ENCODE peak calls at places on chromosomes 7 and 10, in six cellular contexts. One of them, this sample, is unnamed.

GRCh38 chr10:100683545-100684127 is 61.7 kb upstream of the PAX2 start:
- DNase-seq in left lobe of liver: no peak
- DNase-seq in NCI-H510A treated with DMSO at 0.1 percent for 48 hours: no peak
- DNase-seq in RPMI8226: no peak
- DNase-seq in ACHN: no peak
- DNase-seq in Daoy: no peak
- DNase-seq in this sample: no peak

GRCh38 chr10:96470108-96470743 is 43.5 kb downstream of the TLL2 start:
- DNase-seq in NCI-H510A treated with DMSO at 0.1 percent for 48 hours: peak; percentile 15
- DNase-seq in ACHN: peak; percentile 61
- DNase-seq in RPMI8226: peak; percentile 40
- DNase-seq in Daoy: peak; percentile 35
- DNase-seq in left lobe of liver: no peak
- DNase-seq in this sample: no peak

GRCh38 chr7:55557666-55558188 is 14.6 kb downstream of the VOPP1 start:
- DNase-seq in left lobe of liver: no peak
- DNase-seq in RPMI8226: peak; percentile 91
- DNase-seq in Daoy: no peak
- DNase-seq in NCI-H510A treated with DMSO at 0.1 percent for 48 hours: no peak
- DNase-seq in ACHN: no peak
- DNase-seq in this sample: no peak

GRCh38 chr10:32077896-32078295 is 21.7 kb upstream of the KIF5B start:
- DNase-seq in RPMI8226: no peak
- DNase-seq in left lobe of liver: no peak
- DNase-seq in ACHN: peak; percentile 41
- DNase-seq in Daoy: peak; percentile 68
- DNase-seq in NCI-H510A treated with DMSO at 0.1 percent for 48 hours: no peak
- DNase-seq in this sample: no peak

GRCh38 chr7:66974986-66975590 is 20.3 kb downstream of the SBDS start:
- DNase-seq in Daoy: peak; percentile 17
- DNase-seq in NCI-H510A treated with DMSO at 0.1 percent for 48 hours: no peak
- DNase-seq in left lobe of liver: no peak
- DNase-seq in RPMI8226: no peak
- DNase-seq in ACHN: no peak
- DNase-seq in this sample: peak; percentile 22

GRCh38 chr10:127715782-127716378 is 21.1 kb upstream of the FOXI2 start:
- DNase-seq in ACHN: peak; percentile 55
- DNase-seq in RPMI8226: no peak
- DNase-seq in left lobe of liver: no peak
- DNase-seq in Daoy: no peak
- DNase-seq in NCI-H510A treated with DMSO at 0.1 percent for 48 hours: no peak
- DNase-seq in this sample: no peak

GRCh38 chr10:109891105-109891504 is 32.2 kb downstream of the XPNPEP1 start:
- DNase-seq in left lobe of liver: no peak
- DNase-seq in RPMI8226: no peak
- DNase-seq in NCI-H510A treated with DMSO at 0.1 percent for 48 hours: no peak
- DNase-seq in ACHN: no peak
- DNase-seq in Daoy: peak; percentile 37
- DNase-seq in this sample: no peak

GRCh38 chr10:85635650-85636049 is 730.9 kb downstream of the GRID1 start:
- DNase-seq in Daoy: no peak
- DNase-seq in NCI-H510A treated with DMSO at 0.1 percent for 48 hours: no peak
- DNase-seq in left lobe of liver: no peak
- DNase-seq in RPMI8226: no peak
- DNase-seq in ACHN: no peak
- DNase-seq in this sample: no peak

GRCh38 chr7:157046681-157047080 is 36.2 kb upstream of the MNX1 start:
- DNase-seq in NCI-H510A treated with DMSO at 0.1 percent for 48 hours: no peak
- DNase-seq in RPMI8226: no peak
- DNase-seq in ACHN: peak; percentile 8
- DNase-seq in Daoy: peak; percentile 96
- DNase-seq in left lobe of liver: peak; percentile 36
- DNase-seq in this sample: no peak

GRCh38 chr7:11458736-11459483 is 373.1 kb downstream of the THSD7A start:
- DNase-seq in NCI-H510A treated with DMSO at 0.1 percent for 48 hours: no peak
- DNase-seq in ACHN: peak; percentile 39
- DNase-seq in left lobe of liver: no peak
- DNase-seq in Daoy: peak; percentile 69
- DNase-seq in RPMI8226: no peak
- DNase-seq in this sample: no peak

GRCh38 chr7:22709857-22710256 is 17.1 kb upstream of the IL6 start:
- DNase-seq in ACHN: no peak
- DNase-seq in Daoy: no peak
- DNase-seq in left lobe of liver: no peak
- DNase-seq in RPMI8226: no peak
- DNase-seq in NCI-H510A treated with DMSO at 0.1 percent for 48 hours: no peak
- DNase-seq in this sample: no peak

This sample was measured in right lobe of liver.